ENCODE peak calls at places on chromosome 1, in eight cellular contexts. P, H, Q, C, U, T, B and S are unnamed samples.

GRCh38 chr1:57489342-57490036 is 65.6 kb upstream of the DAB1 start:
- DNase-seq in P (peak; percentile 43), U (no peak), C (no peak), H (no peak), T (no peak), Q (peak; percentile 90), B (peak; percentile 22), S (peak; percentile 63)

GRCh38 chr1:19597463-19598309 is 46.4 kb upstream of the NBL1 start:
- DNase-seq in U (no peak), C (peak; percentile 55), P (peak; percentile 6), B (no peak), Q (peak; percentile 50), H (no peak), T (no peak), S (no peak)

GRCh38 chr1:199685369-199685768 is 342.1 kb upstream of the NR5A2 start:
- DNase-seq in Q (peak; percentile 86), B (peak; percentile 31), U (no peak), P (peak; percentile 31), T (no peak), H (no peak), C (no peak), S (no peak)

GRCh38 chr1:226948480-226948879 is 8.4 kb downstream of the COQ8A start:
- DNase-seq in U (no peak), P (no peak), Q (no peak), H (no peak), C (no peak), B (no peak), T (no peak), S (no peak)

GRCh38 chr1:77271851-77272250 is 10.0 kb upstream of the AK5 start:
- DNase-seq in T (no peak), P (peak; percentile 20), B (no peak), Q (peak; percentile 64), C (no peak), U (no peak), H (no peak), S (no peak)

GRCh38 chr1:230650300-230650699 is 8.0 kb downstream of the COG2 start:
- DNase-seq in C (no peak), P (no peak), Q (no peak), H (no peak), U (no peak), B (no peak), T (no peak), S (no peak)

GRCh38 chr1:236063919-236064673 is 794 bp downstream of the NID1 start:
- DNase-seq in C (peak; percentile 72), P (peak; percentile 63), T (peak; percentile 89), H (peak; percentile 66), Q (peak; percentile 68), B (no peak), U (peak; percentile 51), S (no peak)

GRCh38 chr1:237562247-237562823 is 328.4 kb downstream of the ZP4 start:
- DNase-seq in Q (peak; percentile 49), T (no peak), H (no peak), U (peak; percentile 85), B (peak; percentile 32), C (no peak), P (peak; percentile 2), S (peak; percentile 3)

GRCh38 chr1:225567789-225568188 is 85.1 kb downstream of the ENAH start:
- DNase-seq in H (no peak), P (peak; percentile 18), C (no peak), B (no peak), T (no peak), Q (peak; percentile 22), U (no peak), S (no peak)

GRCh38 chr1:153032677-153033308 is 1.8 kb downstream of the SPRR1B start:
- DNase-seq in C (no peak), Q (peak; percentile 59), T (no peak), U (peak; percentile 20), B (peak; percentile 95), H (no peak), P (peak; percentile 4), S (no peak)

GRCh38 chr1:178093150-178093957 is 550 bp upstream of the RASAL2 start:
- DNase-seq in T (peak; percentile 96), P (peak; percentile 98), C (peak; percentile 89), B (peak; percentile 86), U (peak; percentile 98), Q (peak; percentile 98), H (peak; percentile 91), S (peak; percentile 91)

GRCh38 chr1:223175032-223175431 is 32.0 kb upstream of the TLR5 start:
- DNase-seq in P (no peak), C (no peak), H (no peak), U (peak; percentile 67), T (no peak), B (no peak), Q (peak; percentile 19), S (no peak)

GRCh38 chr1:63747445-63747844 is 26.4 kb upstream of the ROR1 start:
- DNase-seq in C (no peak), U (no peak), T (no peak), Q (no peak), B (no peak), H (peak; percentile 22), P (no peak), S (no peak)

DNA sequence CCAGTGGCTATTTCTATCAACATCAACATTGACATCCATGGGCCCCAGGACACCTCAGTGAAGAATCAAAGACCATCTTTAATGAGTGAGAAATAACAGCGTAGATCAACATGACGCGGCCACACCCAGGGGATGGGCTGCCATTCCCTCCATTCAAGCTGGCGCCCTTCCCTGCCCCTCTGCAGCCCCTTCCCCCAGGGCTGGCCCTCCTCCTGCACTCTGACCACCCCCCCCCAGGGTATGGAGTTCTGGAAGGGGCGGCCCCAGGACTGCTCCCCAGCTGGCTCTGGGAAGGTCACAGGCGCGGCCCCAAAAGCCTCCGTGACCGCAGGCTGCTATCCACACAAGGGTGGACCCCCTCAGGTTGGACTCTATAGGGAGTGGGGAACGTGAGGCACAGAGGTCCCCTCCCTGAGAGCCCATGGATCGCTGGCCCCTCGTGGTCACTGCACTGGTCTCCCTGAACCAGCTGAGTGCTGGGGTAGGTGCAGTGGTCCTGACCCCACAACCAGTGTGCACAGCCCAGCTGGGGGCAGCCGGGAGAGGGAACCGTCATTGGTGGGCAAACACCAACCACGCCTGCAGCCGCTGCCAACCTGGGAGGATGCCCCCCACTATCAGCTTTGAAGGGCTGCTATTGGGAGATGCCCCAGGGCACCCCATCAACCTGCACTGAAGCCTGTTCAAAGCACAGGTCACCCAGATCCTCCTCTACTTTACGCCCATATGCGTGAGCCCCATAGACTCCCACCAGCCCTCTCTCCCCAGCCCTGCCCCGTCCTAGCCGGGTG is 16.1 kb upstream of the GPR153 start:
- DNase-seq in H (no peak), T (peak; percentile 66), C (no peak), U (no peak), B (no peak), Q (no peak), P (no peak), S (no peak)
- H3K27ac ChIP-seq in H (peak overlapping the region; percentile 82), T (no peak overlapping the region), C (peak overlapping the region; percentile 40), U (peak overlapping the region; percentile 25), B (peak overlapping the region; percentile 28), Q (peak overlapping the region; percentile 94), P (no peak overlapping the region), S (peak overlapping the region; percentile 86)

DNA sequence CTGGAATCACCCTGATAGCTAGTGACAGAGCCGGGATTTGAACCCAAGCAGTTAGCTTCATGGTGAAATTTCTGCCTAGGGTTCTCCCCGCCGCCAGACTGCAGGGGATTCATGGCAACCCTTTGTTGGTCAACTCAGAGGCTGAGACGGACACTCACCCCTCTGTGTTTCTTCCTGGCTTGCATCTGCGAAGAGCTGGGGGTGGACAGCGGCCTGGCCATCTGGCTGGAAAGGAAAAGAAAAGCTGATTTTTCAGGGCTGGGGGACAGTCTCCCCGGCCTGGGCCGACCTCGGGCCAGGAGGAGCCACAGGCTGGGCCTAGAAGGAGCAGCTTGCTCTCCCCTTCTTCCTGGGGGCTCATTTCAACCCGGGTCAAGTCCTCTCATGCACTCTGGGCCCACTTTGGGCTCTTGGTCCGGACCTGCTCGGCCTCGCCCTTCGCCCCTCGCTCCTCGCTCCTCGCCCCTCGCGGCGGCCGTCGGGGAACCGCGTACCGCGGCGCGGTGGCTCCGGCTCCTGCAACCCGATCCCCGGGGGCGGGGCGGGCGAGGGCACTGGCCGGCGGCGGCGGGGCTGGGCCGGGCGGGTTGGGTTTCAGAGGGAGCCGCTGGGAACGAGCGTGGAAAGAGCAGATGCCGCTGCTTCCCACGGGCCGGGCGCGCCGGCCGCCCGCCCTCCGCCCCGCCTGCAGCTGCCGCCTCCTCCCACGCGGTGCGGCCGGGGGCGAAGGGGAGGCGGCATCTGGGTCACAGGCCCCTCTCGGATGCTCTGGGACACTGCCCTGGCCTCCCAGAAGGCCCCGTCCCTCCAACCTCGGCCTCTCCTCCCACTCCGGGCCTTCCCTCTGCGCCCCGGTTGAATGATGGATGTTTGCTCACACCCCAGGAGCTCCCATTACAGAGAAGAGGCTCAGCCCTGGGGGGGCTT is 6.7 kb downstream of the HEYL start:
- DNase-seq in Q (peak; percentile 57), B (no peak), P (peak; percentile 58), H (peak; percentile 85), C (peak; percentile 75), T (peak; percentile 87), U (peak; percentile 87), S (no peak)
- H3K27ac ChIP-seq in Q (no peak overlapping the region), B (no peak overlapping the region), P (no peak overlapping the region), H (peak overlapping the region; percentile 43), C (no peak overlapping the region), T (peak overlapping the region; percentile 42), U (no peak overlapping the region), S (no peak overlapping the region)

DNA sequence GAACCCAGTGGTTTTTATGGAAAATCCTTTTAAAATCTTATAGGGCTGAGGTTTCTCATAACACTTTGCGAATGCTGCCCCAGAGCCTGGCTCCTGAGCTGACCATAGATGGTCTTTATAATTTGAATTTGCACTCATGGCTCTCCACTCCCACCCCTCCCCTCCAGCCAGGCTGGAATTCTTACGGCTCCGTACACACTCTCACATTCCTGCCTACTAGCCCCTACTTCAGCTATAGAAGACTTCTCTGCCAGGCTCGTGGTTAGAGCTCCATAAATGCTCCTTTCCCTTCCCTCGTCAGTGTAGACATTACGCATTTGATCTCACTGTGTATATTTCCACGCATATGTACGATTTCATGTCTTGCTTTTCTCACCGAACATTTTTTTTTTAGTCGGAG is 5.4 kb upstream of the HSPG2 start:
- DNase-seq in P (no peak), T (no peak), B (no peak), H (no peak), U (peak; percentile 46), Q (no peak), C (no peak), S (no peak)
- H3K27ac ChIP-seq in P (peak overlapping the region; percentile 24), T (no peak overlapping the region), B (no peak overlapping the region), H (peak overlapping the region; percentile 64), U (peak overlapping the region; percentile 60), Q (no peak overlapping the region), C (no peak overlapping the region), S (no peak overlapping the region)

GRCh38 chr1:247268390-247269045 is 12.6 kb downstream of the VN1R5 start:
- DNase-seq in B (no peak), H (no peak), Q (peak; percentile 7), T (no peak), C (no peak), U (no peak), P (no peak), S (no peak)

GRCh38 chr1:247266053-247266452 is 10.2 kb downstream of the VN1R5 start:
- DNase-seq in B (no peak), C (no peak), U (no peak), H (no peak), P (peak; percentile 9), Q (peak; percentile 13), T (no peak), S (no peak)

GRCh38 chr1:247273013-247273412 is 17.1 kb downstream of the VN1R5 start:
- DNase-seq in P (no peak), C (no peak), U (no peak), T (no peak), Q (no peak), H (no peak), B (no peak), S (no peak)

GRCh38 chr1:247269075-247269580 is 13.3 kb downstream of the VN1R5 start:
- DNase-seq in T (no peak), H (no peak), C (no peak), Q (no peak), U (no peak), P (no peak), B (no peak), S (no peak)

GRCh38 chr1:247270003-247270402 is 14.1 kb downstream of the VN1R5 start:
- DNase-seq in B (no peak), H (no peak), C (no peak), P (no peak), U (no peak), T (no peak), Q (no peak), S (no peak)
- H3K27ac ChIP-seq in B (no peak overlapping the region), H (no peak overlapping the region), C (no peak overlapping the region), P (no peak overlapping the region), U (no peak overlapping the region), T (no peak overlapping the region), Q (no peak overlapping the region), S (no peak overlapping the region)